ENCODE peak calls at places on chromosomes 12 and 14, in five cellular contexts. U, M, F, E and Q are unnamed samples.

GRCh38 chr12:19095869-19096480 is 33.6 kb upstream of the PLEKHA5 start:
- DNase-seq in U (no peak), M (no peak), F (no peak), E (peak; percentile 71), Q (no peak)

GRCh38 chr14:103867523-103867953 is 20.2 kb upstream of the PPP1R13B start:
- DNase-seq in U (no peak), M (no peak), F (no peak), E (no peak), Q (no peak)

GRCh38 chr14:33834101-33834955 is 116.5 kb downstream of the EGLN3 start:
- DNase-seq in U (no peak), M (no peak), F (no peak), E (no peak), Q (no peak)

GRCh38 chr14:22978873-22979671 is 3.3 kb downstream of the AJUBA start:
- DNase-seq in U (no peak), M (no peak), F (no peak), E (peak; percentile 39), Q (no peak)

GRCh38 chr12:1590083-1590979 is 4.0 kb downstream of the FBXL14 start:
- DNase-seq in U (no peak), M (no peak), F (no peak), E (peak; percentile 64), Q (peak; percentile 26)

GRCh38 chr14:65101631-65102440 is 481 bp downstream of the MAX start:
- DNase-seq in U (peak; percentile 31), M (peak; percentile 35), F (peak; percentile 74), E (peak; percentile 24), Q (no peak)

GRCh38 chr12:130477701-130478100 is 140.0 kb downstream of the PIWIL1 start:
- DNase-seq in U (no peak), M (no peak), F (no peak), E (no peak), Q (no peak)

GRCh38 chr14:93108105-93108504 is 7.6 kb downstream of the ITPK1 start:
- DNase-seq in U (no peak), M (no peak), F (no peak), E (no peak), Q (no peak)

GRCh38 chr14:32608880-32609279 is 279.8 kb downstream of the AKAP6 start:
- DNase-seq in U (no peak), M (no peak), F (no peak), E (peak; percentile 43), Q (no peak)

GRCh38 chr12:14157129-14157747 is 175.8 kb upstream of the GRIN2B start:
- DNase-seq in U (no peak), M (no peak), F (no peak), E (no peak), Q (no peak)